ENCODE peak calls at places on chromosomes 12 and 14, in four cellular contexts. F is Karpas-422, A is neuronal stem cell, K is adipocyte. I is an unnamed sample.

GRCh38 chr12:26135571-26135970 is 10.7 kb upstream of the BHLHE41 start:
- DNase-seq in A (no peak), K (no peak), F (peak; percentile 27), I (no peak)

GRCh38 chr14:35878272-35879140 is 52.4 kb downstream of the BRMS1L start:
- DNase-seq in A (no peak), K (peak; percentile 85), F (no peak), I (no peak)

GRCh38 chr14:65446159-65446558 is 33.6 kb downstream of the FUT8 start:
- DNase-seq in A (no peak), K (peak; percentile 36), F (no peak), I (no peak)

GRCh38 chr12:46942579-46942978 is 116.8 kb upstream of the SLC38A4 start:
- DNase-seq in F (no peak), A (no peak), K (no peak), I (no peak)

GRCh38 chr12:53589423-53589822 is 36.8 kb downstream of the ATF7 start:
- DNase-seq in A (no peak), K (no peak), F (no peak), I (no peak)

GRCh38 chr12:131223791-131224567 is 270.3 kb downstream of the ADGRD1 start:
- DNase-seq in F (no peak), A (no peak), K (no peak), I (no peak)

GRCh38 chr14:100875126-100875525 is 28.4 kb downstream of the RTL1 start:
- DNase-seq in K (no peak), A (no peak), F (no peak), I (no peak)

GRCh38 chr12:30754383-30754749 is 385 bp downstream of the CAPRIN2 start:
- DNase-seq in K (no peak), A (no peak), F (peak; percentile 72), I (no peak)

GRCh38 chr12:40738856-40739255 is 46.6 kb downstream of the CNTN1 start:
- DNase-seq in A (no peak), F (no peak), K (no peak), I (no peak)

GRCh38 chr12:15899282-15899870 is 11.8 kb upstream of the DERA start:
- DNase-seq in F (peak; percentile 71), K (peak; percentile 71), A (no peak), I (no peak)

GRCh38 chr14:35229495-35230089 is 62.6 kb upstream of the PSMA6 start:
- DNase-seq in K (peak; percentile 34), F (peak; percentile 86), A (no peak), I (no peak)

GRCh38 chr12:47280543-47281330 is 201.0 kb upstream of the AMIGO2 start:
- DNase-seq in A (no peak), K (no peak), F (no peak), I (no peak)

GRCh38 chr12:50621435-50622304 is 116.9 kb downstream of the DIP2B start:
- DNase-seq in K (no peak), A (peak; percentile 24), F (no peak), I (no peak)

GRCh38 chr12:75315518-75315917 is 14.6 kb downstream of the CAPS2 start:
- DNase-seq in K (peak; percentile 61), A (no peak), F (no peak), I (no peak)

GRCh38 chr12:110329710-110330109 is 48.7 kb downstream of the ATP2A2 start:
- DNase-seq in A (no peak), K (no peak), F (no peak), I (no peak)

GRCh38 chr12:68264175-68264863 is 10.9 kb upstream of the IL22 start:
- DNase-seq in K (no peak), F (no peak), A (no peak), I (no peak)

GRCh38 chr14:23910876-23911210 is 42.7 kb upstream of the DHRS4 start:
- DNase-seq in K (no peak), A (no peak), F (no peak), I (no peak)

DNA sequence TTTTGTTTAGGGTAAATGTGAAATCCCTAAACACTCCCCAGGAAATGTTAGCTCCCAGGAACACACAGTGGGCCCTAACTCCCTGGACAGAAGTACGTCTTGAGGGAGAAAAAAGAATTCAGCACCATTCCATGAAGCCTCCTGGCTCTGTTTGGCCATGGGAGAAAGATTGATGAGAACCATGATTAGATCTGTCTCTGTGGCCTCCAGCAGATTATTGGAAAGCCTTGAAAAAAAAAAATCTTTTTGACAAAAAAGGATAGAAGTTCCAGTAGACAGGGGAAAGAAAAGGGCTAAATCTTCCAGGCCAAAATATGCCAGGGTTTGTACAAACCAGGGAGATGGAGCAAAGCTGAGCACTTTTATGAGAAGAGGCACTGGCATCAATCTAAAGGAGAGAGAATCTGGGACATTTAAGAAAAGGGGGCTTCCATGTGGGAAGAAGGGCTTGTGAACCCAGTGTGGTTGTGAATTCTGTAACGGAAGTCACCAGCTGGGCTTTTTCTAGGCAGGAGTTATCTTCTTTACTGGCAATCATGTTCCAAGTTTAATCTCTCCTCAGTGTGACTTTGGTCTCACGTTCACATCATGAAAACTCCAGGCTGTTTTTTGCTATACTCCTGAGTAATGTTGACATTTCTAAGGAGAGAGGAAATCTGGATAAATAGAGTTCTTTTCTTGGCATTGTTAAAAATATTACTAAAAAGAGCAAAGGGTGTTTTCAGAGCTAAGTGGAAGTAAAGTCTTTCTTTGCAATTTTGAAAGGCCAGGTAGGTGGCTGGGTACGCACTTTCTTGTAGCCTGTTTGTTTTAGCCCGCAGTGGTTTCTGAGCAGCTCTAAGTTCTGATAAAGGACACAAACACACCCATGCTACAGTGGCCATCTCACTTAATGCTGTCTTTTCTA is 426.7 kb downstream of the RAD51B start:
- DNase-seq in F (no peak), A (no peak), K (no peak), I (no peak)
- H3K4me1 ChIP-seq in F (no peaks in the 10 kb centered on the region), A (peaks cover 13% of the 10 kb centered on the region), K (peaks cover 71% of the 10 kb centered on the region), I (peaks cover 82% of the 10 kb centered on the region)

GRCh38 chr14:54902143-54902520 is 494 bp downstream of the GCH1 start:
- DNase-seq in A (peak; percentile 56), F (peak; percentile 93), K (peak; percentile 85), I (no peak)
- H3K4me1 ChIP-seq in A (peaks cover 3% of the 10 kb centered on the region), F (peaks cover 36% of the 10 kb centered on the region), K (peaks cover 25% of the 10 kb centered on the region), I (peaks cover 7% of the 10 kb centered on the region)

GRCh38 chr12:105324704-105325103 is 5.8 kb upstream of the C12orf75 start:
- DNase-seq in F (no peak), A (no peak), K (no peak), I (no peak)

GRCh38 chr12:105325117-105325516 is 5.4 kb upstream of the C12orf75 start:
- DNase-seq in F (no peak), A (no peak), K (no peak), I (no peak)

GRCh38 chr12:105319691-105320209 is 10.7 kb upstream of the C12orf75 start:
- DNase-seq in K (no peak), F (peak; percentile 81), A (no peak), I (no peak)

GRCh38 chr12:105321125-105321524 is 9.4 kb upstream of the C12orf75 start:
- DNase-seq in A (no peak), K (no peak), F (peak; percentile 79), I (no peak)

GRCh38 chr12:105322070-105322469 is 8.4 kb upstream of the C12orf75 start:
- DNase-seq in K (peak; percentile 82), F (no peak), A (no peak), I (no peak)
- H3K4me1 ChIP-seq in K (peaks cover 18% of the 10 kb centered on the region), F (peaks cover 33% of the 10 kb centered on the region), A (no peaks in the 10 kb centered on the region), I (no peaks in the 10 kb centered on the region)

GRCh38 chr12:109113661-109114321 is 2.6 kb upstream of the ACACB start:
- DNase-seq in F (no peak), K (peak; percentile 22), A (no peak), I (no peak)

GRCh38 chr12:109116611-109116949 is 193 bp downstream of the ACACB start:
- DNase-seq in F (no peak), A (no peak), K (no peak), I (no peak)

GRCh38 chr12:109115758-109116610 is at the start of gene ACACB:
- DNase-seq in K (no peak), A (no peak), F (no peak), I (no peak)

GRCh38 chr12:109114644-109115043 is 1.7 kb upstream of the ACACB start:
- DNase-seq in F (no peak), K (no peak), A (no peak), I (no peak)

DNA sequence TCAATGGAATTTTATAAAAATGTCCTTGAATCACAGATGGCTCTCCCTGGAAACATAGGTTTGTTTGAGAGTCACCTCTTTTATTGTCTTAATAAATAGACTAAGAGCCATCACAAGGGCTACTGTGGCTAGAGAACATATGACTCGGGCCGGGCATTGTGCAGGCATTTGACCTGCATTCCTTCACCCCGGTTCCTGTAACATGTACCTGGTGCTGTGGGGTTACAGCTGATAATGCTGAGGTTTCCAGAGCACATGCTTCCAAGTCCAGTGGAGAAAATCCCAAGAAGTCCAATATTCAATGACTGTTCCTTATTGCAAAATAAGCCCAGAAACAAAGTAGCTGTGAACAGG is 1.0 kb upstream of the ACACB start:
- DNase-seq in F (no peak), A (no peak), K (no peak), I (no peak)
- H3K4me1 ChIP-seq in F (no peaks in the 10 kb centered on the region), A (peaks cover 17% of the 10 kb centered on the region), K (peaks cover 74% of the 10 kb centered on the region), I (peaks cover 58% of the 10 kb centered on the region)

GRCh38 chr12:123094349-123095073 is 56.4 kb downstream of the PITPNM2 start:
- DNase-seq in A (no peak), F (no peak), K (peak; percentile 64), I (no peak)

GRCh38 chr12:123097521-123098084 is 53.3 kb downstream of the PITPNM2 start:
- DNase-seq in F (no peak), K (no peak), A (no peak), I (no peak)

GRCh38 chr12:123096159-123096558 is 54.7 kb downstream of the PITPNM2 start:
- DNase-seq in K (no peak), A (no peak), F (no peak), I (no peak)

GRCh38 chr12:123092866-123093265 is 58.0 kb downstream of the PITPNM2 start:
- DNase-seq in A (no peak), F (no peak), K (peak; percentile 6), I (no peak)

DNA sequence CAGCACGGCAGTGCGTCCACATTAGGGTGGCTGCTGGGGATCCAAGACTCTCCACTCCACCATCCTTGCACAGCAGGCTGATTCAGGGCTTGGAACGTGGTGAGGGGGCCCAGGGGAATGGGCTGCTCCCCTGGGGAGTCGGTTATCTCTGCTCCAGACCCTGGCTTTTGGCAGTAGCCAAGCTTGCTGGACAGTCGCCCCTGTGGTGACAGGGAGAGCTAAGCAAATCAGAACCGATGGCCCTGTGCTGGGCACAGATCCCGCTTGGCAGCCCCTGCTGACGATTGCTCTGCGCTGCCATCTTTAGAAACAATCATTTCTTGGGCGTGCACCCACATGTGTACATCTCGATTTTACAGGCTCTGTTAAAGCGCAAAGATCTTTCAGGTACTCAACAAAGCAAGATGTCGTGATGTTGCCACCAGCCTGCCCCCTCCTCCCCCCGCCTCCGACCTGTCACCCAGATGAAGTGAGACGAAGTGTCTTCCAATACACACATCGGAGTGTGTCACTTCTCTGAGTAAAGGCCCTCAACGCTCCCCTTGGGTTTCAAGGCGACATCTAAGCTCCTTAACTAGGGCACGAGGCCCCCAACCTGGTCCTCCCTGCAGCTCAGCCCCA is 55.7 kb downstream of the PITPNM2 start:
- DNase-seq in A (no peak), F (no peak), K (no peak), I (no peak)
- H3K4me1 ChIP-seq in A (no peaks in the 10 kb centered on the region), F (no peaks in the 10 kb centered on the region), K (peaks cover 24% of the 10 kb centered on the region), I (peaks cover 51% of the 10 kb centered on the region)

GRCh38 chr14:67965684-67966083 is 146.1 kb downstream of the RAD51B start:
- DNase-seq in A (no peak), F (no peak), K (no peak), I (no peak)
- H3K4me1 ChIP-seq in A (no peaks in the 10 kb centered on the region), F (peaks cover 21% of the 10 kb centered on the region), K (peaks cover 30% of the 10 kb centered on the region), I (peaks cover 48% of the 10 kb centered on the region)

I was measured in vagina.